ENCODE peak calls at places on chromosomes 11 and 22, in four cellular contexts. K is stimulated activated naive CD4-positive, alpha-beta T cell; R is EH; O is H1. S is an unnamed sample.

GRCh38 chr11:69537126-69537525 is 55.7 kb downstream of the LINC01488 start:
- DNase-seq in R (no peak), K (no peak), O (no peak), S (no peak)

GRCh38 chr11:64854534-64855502 is 10.4 kb upstream of the CDC42BPG start:
- DNase-seq in O (no peak), K (no peak), R (peak), S (no peak)

GRCh38 chr22:37190262-37190780 is 2.3 kb upstream of the C1QTNF6 start:
- DNase-seq in K (no peak), R (peak), O (no peak), S (no peak)

GRCh38 chr22:46148885-46149492 is 1.3 kb upstream of the PPARA start:
- DNase-seq in O (no peak), R (no peak), K (no peak), S (peak)

GRCh38 chr11:116689413-116690127 is 83.2 kb downstream of the BUD13 start:
- DNase-seq in K (no peak), O (no peak), R (no peak), S (no peak)

GRCh38 chr11:93039841-93040240 is 70.4 kb downstream of the MTNR1B start:
- DNase-seq in K (no peak), O (no peak), R (no peak), S (no peak)

GRCh38 chr22:47192651-47193437 is 430.4 kb downstream of the TBC1D22A start:
- DNase-seq in K (no peak), R (no peak), O (no peak), S (no peak)

GRCh38 chr22:45224988-45225731 is 15.5 kb downstream of the KIAA0930 start:
- DNase-seq in K (no peak), O (no peak), R (no peak), S (no peak)

GRCh38 chr11:44518968-44519550 is 46.4 kb upstream of the CD82 start:
- DNase-seq in R (no peak), K (no peak), O (no peak), S (no peak)

GRCh38 chr11:60776167-60776566 is 9.0 kb upstream of the MS4A10 start:
- DNase-seq in K (no peak), O (no peak), R (no peak), S (no peak)

GRCh38 chr11:34204396-34205279 is 99.2 kb downstream of the NAT10 start:
- DNase-seq in R (no peak), O (no peak), K (no peak), S (no peak)

GRCh38 chr22:19480789-19481188 is 1.1 kb downstream of the CDC45 start:
- DNase-seq in K (no peak), O (no peak), R (no peak), S (no peak)

GRCh38 chr11:17384002-17384511 is 4.4 kb downstream of the KCNJ11 start:
- DNase-seq in R (peak), O (peak), K (peak), S (peak)

GRCh38 chr11:21511835-21512440 is 680.9 kb upstream of the ANO5 start:
- DNase-seq in O (peak), R (peak), K (peak), S (no peak)

GRCh38 chr22:44932493-44932892 is 77.3 kb downstream of the PHF21B start:
- DNase-seq in K (no peak), O (no peak), R (no peak), S (no peak)

GRCh38 chr11:112085822-112086421 is 634 bp downstream of the TIMM8B start:
- DNase-seq in R (peak), O (peak), K (no peak), S (no peak)

GRCh38 chr11:66228521-66228920 is 39.9 kb upstream of the RAB1B start:
- DNase-seq in K (no peak), R (no peak), O (no peak), S (no peak)

GRCh38 chr22:27179161-27179560 is 521.8 kb downstream of the MIAT start:
- DNase-seq in K (no peak), R (no peak), O (no peak), S (no peak)

GRCh38 chr11:2550606-2550970 is 105.8 kb downstream of the KCNQ1 start:
- DNase-seq in K (no peak), R (no peak), O (no peak), S (no peak)

GRCh38 chr22:41504397-41504796 is 35.5 kb downstream of the ACO2 start:
- DNase-seq in K (no peak), O (no peak), R (peak), S (no peak)

GRCh38 chr22:21044931-21045584 is 688 bp upstream of the LRRC74B start:
- DNase-seq in O (no peak), R (peak), K (no peak), S (no peak)

GRCh38 chr11:96012086-96012824 is 88.3 kb upstream of the MTMR2 start:
- DNase-seq in K (peak), R (peak), O (no peak), S (peak)

GRCh38 chr11:17421781-17422180 is 33.3 kb upstream of the KCNJ11 start:
- DNase-seq in O (no peak), K (no peak), R (no peak), S (no peak)

GRCh38 chr22:18076060-18076497 is 1.7 kb upstream of the PEX26 start:
- DNase-seq in O (peak), R (peak), K (peak), S (peak)

GRCh38 chr11:96256604-96257003 is 86.4 kb downstream of the MAML2 start:
- DNase-seq in R (peak), O (no peak), K (no peak), S (no peak)